ENCODE peak calls at places on chromosome 21, in eight cellular contexts. One of them, this sample, is unnamed.

GRCh38 chr21:15774590-15774989 is 44.8 kb downstream of the USP25 start:
- DNase-seq in ovary: no peak
- DNase-seq in stomach: no peak
- DNase-seq in AG04450: no peak
- DNase-seq in upper lobe of right lung: no peak
- DNase-seq in heart right ventricle: no peak
- DNase-seq in psoas muscle: no peak
- DNase-seq in uterus: no peak
- DNase-seq in this sample: no peak

GRCh38 chr21:35527358-35527757 is 478.3 kb upstream of the RUNX1 start:
- DNase-seq in psoas muscle: no peak
- DNase-seq in uterus: no peak
- DNase-seq in heart right ventricle: no peak
- DNase-seq in upper lobe of right lung: no peak
- DNase-seq in AG04450: no peak
- DNase-seq in ovary: no peak
- DNase-seq in stomach: no peak
- DNase-seq in this sample: no peak

GRCh38 chr21:25956993-25957714 is 213.4 kb downstream of the APP start:
- DNase-seq in AG04450: peak; percentile 30
- DNase-seq in psoas muscle: no peak
- DNase-seq in upper lobe of right lung: no peak
- DNase-seq in heart right ventricle: no peak
- DNase-seq in uterus: no peak
- DNase-seq in ovary: no peak
- DNase-seq in stomach: no peak
- DNase-seq in this sample: no peak

GRCh38 chr21:43209575-43210453 is 41.0 kb downstream of the CRYAA start:
- DNase-seq in upper lobe of right lung: peak; percentile 59
- DNase-seq in stomach: no peak
- DNase-seq in uterus: peak; percentile 10
- DNase-seq in AG04450: no peak
- DNase-seq in ovary: no peak
- DNase-seq in heart right ventricle: no peak
- DNase-seq in psoas muscle: peak; percentile 42
- DNase-seq in this sample: peak; percentile 74

GRCh38 chr21:38853421-38853919 is 47.7 kb downstream of the ETS2 start:
- DNase-seq in upper lobe of right lung: no peak
- DNase-seq in AG04450: peak; percentile 82
- DNase-seq in uterus: no peak
- DNase-seq in psoas muscle: peak; percentile 98
- DNase-seq in ovary: no peak
- DNase-seq in heart right ventricle: no peak
- DNase-seq in stomach: peak; percentile 53
- DNase-seq in this sample: no peak

GRCh38 chr21:18553786-18554185 is 150.2 kb upstream of the TMPRSS15 start:
- DNase-seq in stomach: no peak
- DNase-seq in heart right ventricle: no peak
- DNase-seq in psoas muscle: no peak
- DNase-seq in uterus: no peak
- DNase-seq in upper lobe of right lung: no peak
- DNase-seq in AG04450: no peak
- DNase-seq in ovary: no peak
- DNase-seq in this sample: no peak

GRCh38 chr21:17554619-17555472 is 42.0 kb downstream of the CXADR start:
- DNase-seq in ovary: no peak
- DNase-seq in stomach: no peak
- DNase-seq in AG04450: no peak
- DNase-seq in upper lobe of right lung: no peak
- DNase-seq in uterus: no peak
- DNase-seq in heart right ventricle: no peak
- DNase-seq in psoas muscle: no peak
- DNase-seq in this sample: no peak

GRCh38 chr21:31282095-31282709 is 61.9 kb downstream of the TIAM1 start:
- DNase-seq in heart right ventricle: no peak
- DNase-seq in AG04450: peak; percentile 78
- DNase-seq in upper lobe of right lung: no peak
- DNase-seq in psoas muscle: no peak
- DNase-seq in uterus: no peak
- DNase-seq in stomach: peak; percentile 37
- DNase-seq in ovary: no peak
- DNase-seq in this sample: peak; percentile 71

GRCh38 chr21:31866077-31866511 is 6.7 kb upstream of the HUNK start:
- DNase-seq in ovary: peak; percentile 91
- DNase-seq in psoas muscle: peak; percentile 91
- DNase-seq in heart right ventricle: peak; percentile 83
- DNase-seq in upper lobe of right lung: peak; percentile 95
- DNase-seq in AG04450: peak; percentile 23
- DNase-seq in uterus: peak; percentile 82
- DNase-seq in stomach: peak; percentile 94
- DNase-seq in this sample: peak; percentile 84

GRCh38 chr21:43204638-43205037 is 35.8 kb downstream of the CRYAA start:
- DNase-seq in uterus: no peak
- DNase-seq in AG04450: no peak
- DNase-seq in psoas muscle: peak; percentile 16
- DNase-seq in heart right ventricle: no peak
- DNase-seq in upper lobe of right lung: peak; percentile 30
- DNase-seq in ovary: no peak
- DNase-seq in stomach: no peak
- DNase-seq in this sample: no peak

GRCh38 chr21:17679002-17679600 is 66.4 kb upstream of the BTG3 start:
- DNase-seq in upper lobe of right lung: no peak
- DNase-seq in uterus: no peak
- DNase-seq in stomach: no peak
- DNase-seq in heart right ventricle: no peak
- DNase-seq in ovary: no peak
- DNase-seq in psoas muscle: no peak
- DNase-seq in AG04450: peak; percentile 37
- DNase-seq in this sample: no peak

GRCh38 chr21:14303731-14304488 is 79.0 kb downstream of the HSPA13 start:
- DNase-seq in stomach: no peak
- DNase-seq in heart right ventricle: no peak
- DNase-seq in psoas muscle: no peak
- DNase-seq in upper lobe of right lung: no peak
- DNase-seq in ovary: no peak
- DNase-seq in uterus: no peak
- DNase-seq in AG04450: no peak
- DNase-seq in this sample: no peak

GRCh38 chr21:41169701-41170100 is 1.7 kb downstream of the BACE2 start:
- DNase-seq in uterus: no peak
- DNase-seq in AG04450: no peak
- DNase-seq in heart right ventricle: no peak
- DNase-seq in psoas muscle: no peak
- DNase-seq in ovary: no peak
- DNase-seq in stomach: no peak
- DNase-seq in upper lobe of right lung: no peak
- DNase-seq in this sample: no peak

GRCh38 chr21:35525443-35525842 is 476.3 kb upstream of the RUNX1 start:
- DNase-seq in upper lobe of right lung: no peak
- DNase-seq in heart right ventricle: no peak
- DNase-seq in stomach: no peak
- DNase-seq in AG04450: no peak
- DNase-seq in psoas muscle: no peak
- DNase-seq in uterus: no peak
- DNase-seq in ovary: no peak
- DNase-seq in this sample: no peak

GRCh38 chr21:17195965-17196364 is 316.9 kb upstream of the CXADR start:
- DNase-seq in psoas muscle: no peak
- DNase-seq in uterus: no peak
- DNase-seq in heart right ventricle: no peak
- DNase-seq in upper lobe of right lung: no peak
- DNase-seq in AG04450: no peak
- DNase-seq in ovary: no peak
- DNase-seq in stomach: no peak
- DNase-seq in this sample: no peak

GRCh38 chr21:46393941-46394818 is 64.5 kb upstream of the DIP2A start:
- DNase-seq in uterus: no peak
- DNase-seq in psoas muscle: peak; percentile 51
- DNase-seq in AG04450: no peak
- DNase-seq in upper lobe of right lung: no peak
- DNase-seq in ovary: no peak
- DNase-seq in stomach: no peak
- DNase-seq in heart right ventricle: no peak
- DNase-seq in this sample: no peak

GRCh38 chr21:19781881-19782652 is 1216.1 kb upstream of the NCAM2 start:
- DNase-seq in heart right ventricle: no peak
- DNase-seq in ovary: no peak
- DNase-seq in AG04450: no peak
- DNase-seq in upper lobe of right lung: no peak
- DNase-seq in stomach: no peak
- DNase-seq in uterus: no peak
- DNase-seq in psoas muscle: no peak
- DNase-seq in this sample: no peak

DNA sequence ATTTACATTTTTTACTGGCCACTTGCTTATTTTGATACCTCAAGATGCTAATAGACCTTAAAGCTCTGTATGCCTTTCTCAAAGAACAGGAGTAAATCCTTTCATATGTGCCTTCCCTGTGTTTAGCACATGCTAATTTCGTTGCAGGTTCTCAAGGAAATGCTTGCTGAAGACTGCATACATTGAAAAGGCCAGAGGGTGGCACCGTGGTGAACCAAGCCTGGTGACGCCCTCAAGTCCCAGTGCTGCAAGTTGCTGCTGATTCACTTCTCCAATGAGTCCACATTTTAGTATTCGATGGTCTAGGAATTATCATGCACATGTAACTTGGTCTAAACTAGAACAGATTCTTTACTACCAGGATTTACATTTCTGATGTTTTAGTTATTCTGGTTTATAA is 94.1 kb downstream of the CLDN17 start:
- DNase-seq in heart right ventricle: peak; percentile 8
- DNase-seq in upper lobe of right lung: no peak
- DNase-seq in AG04450: no peak
- DNase-seq in psoas muscle: no peak
- DNase-seq in uterus: no peak
- DNase-seq in ovary: no peak
- DNase-seq in stomach: peak; percentile 27
- DNase-seq in this sample: no peak
- TF ChIP-seq CTCF in heart right ventricle: no peak
- TF ChIP-seq CTCF in upper lobe of right lung: peak; percentile 26
- TF ChIP-seq CTCF in AG04450: no peak
- TF ChIP-seq CTCF in psoas muscle: no peak
- TF ChIP-seq CTCF in uterus: no peak
- TF ChIP-seq CTCF in ovary: no peak
- TF ChIP-seq CTCF in stomach: no peak
- TF ChIP-seq CTCF in this sample: peak; percentile 17

DNA sequence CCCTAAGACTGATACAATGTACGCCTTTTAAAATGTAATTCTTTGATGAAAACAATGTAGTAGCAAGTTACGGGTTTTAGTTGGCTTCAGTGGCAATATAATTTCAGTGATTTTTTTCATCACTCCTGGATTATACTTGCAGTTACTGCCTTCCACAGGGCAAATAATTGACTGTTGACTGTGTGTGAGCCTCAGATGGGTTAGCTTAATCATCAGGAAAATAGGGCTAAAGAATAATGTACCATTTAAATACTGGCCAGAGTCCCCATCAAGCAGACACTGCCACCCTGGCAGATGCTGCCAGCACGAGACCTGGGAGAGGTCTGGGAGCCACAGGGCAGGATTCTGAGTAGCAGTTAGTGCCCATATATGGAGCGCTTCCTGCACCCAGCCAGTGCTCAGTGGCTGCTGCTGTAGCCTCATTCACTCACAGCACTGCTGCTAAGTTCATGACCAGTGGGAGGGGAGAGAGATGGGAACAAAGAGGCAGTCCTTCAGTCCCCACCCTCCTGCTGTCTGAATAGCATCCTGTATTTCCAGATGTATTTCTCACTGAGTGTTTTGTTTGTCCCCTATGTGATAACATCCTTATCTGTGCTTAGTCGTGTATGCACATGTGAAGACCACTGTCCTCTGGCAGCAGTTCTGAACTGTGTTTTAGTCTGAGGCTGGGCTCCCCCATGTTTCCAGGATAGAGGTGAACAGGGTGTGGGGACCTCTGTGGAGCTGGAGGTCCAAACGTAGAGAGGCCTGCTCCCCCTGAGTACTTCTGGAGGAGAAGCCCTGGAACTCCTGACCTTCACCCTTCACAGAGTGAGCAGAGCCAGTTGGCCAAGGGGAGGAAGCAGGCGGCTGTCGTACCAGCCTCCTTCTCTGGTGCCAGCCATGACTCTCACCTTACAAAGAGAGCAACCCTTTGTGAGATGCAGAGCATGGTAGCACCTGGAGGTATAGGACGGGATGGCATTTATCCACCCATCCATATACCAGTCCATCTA is 80.4 kb downstream of the ADARB1 start:
- DNase-seq in ovary: no peak
- DNase-seq in upper lobe of right lung: no peak
- DNase-seq in psoas muscle: no peak
- DNase-seq in uterus: no peak
- DNase-seq in heart right ventricle: no peak
- DNase-seq in AG04450: no peak
- DNase-seq in stomach: peak; percentile 3
- DNase-seq in this sample: peak; percentile 54
- H3K27ac ChIP-seq in ovary: no peak overlapping the region
- H3K27ac ChIP-seq in upper lobe of right lung: no peak overlapping the region
- H3K27ac ChIP-seq in psoas muscle: no peak overlapping the region
- H3K27ac ChIP-seq in uterus: no peak overlapping the region
- H3K27ac ChIP-seq in heart right ventricle: no peak overlapping the region
- H3K27ac ChIP-seq in AG04450: peak overlapping the region; percentile 70
- H3K27ac ChIP-seq in stomach: no peak overlapping the region
- H3K27ac ChIP-seq in this sample: no peak overlapping the region

GRCh38 chr21:34360488-34361241 is 3.1 kb upstream of the KCNE2 start:
- DNase-seq in AG04450: no peak
- DNase-seq in uterus: no peak
- DNase-seq in upper lobe of right lung: no peak
- DNase-seq in heart right ventricle: no peak
- DNase-seq in ovary: no peak
- DNase-seq in psoas muscle: no peak
- DNase-seq in stomach: no peak
- DNase-seq in this sample: peak; percentile 40
- TF ChIP-seq CTCF in AG04450: no peak
- TF ChIP-seq CTCF in uterus: no peak
- TF ChIP-seq CTCF in upper lobe of right lung: no peak
- TF ChIP-seq CTCF in heart right ventricle: no peak
- TF ChIP-seq CTCF in ovary: no peak
- TF ChIP-seq CTCF in psoas muscle: no peak
- TF ChIP-seq CTCF in stomach: no peak
- TF ChIP-seq CTCF in this sample: no peak

DNA sequence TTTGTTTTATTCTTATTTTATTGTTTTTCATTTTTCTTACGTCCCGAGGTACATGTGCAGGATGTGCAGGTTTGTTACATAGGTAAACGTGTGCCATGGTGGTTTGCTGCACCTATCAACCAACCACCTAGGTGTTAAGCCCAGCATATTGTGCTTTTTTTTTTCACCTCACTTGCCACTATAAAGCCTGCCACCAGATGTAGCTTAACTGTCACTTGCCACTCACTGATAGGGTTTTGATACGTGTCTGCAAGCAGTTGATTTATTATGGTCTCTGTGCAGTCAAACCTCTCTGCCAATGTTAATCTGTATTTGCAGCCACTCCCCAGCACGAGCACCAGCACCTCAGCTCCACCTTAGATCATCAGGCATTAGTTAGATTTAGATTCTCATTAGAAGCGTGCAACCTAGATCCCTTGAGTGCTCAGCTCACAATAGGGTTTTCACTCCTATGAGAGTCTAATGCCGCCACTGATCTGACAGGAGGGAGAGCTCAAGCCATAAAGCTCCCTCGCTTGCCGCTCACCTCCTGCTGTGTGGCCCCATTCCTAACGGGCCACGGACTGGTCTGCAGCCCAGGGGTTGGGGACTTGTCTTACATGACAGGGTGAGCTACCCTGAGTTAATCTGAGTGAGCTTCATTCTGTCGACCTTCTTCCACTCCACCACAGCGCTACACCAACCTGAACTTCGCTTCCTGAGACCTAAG is 17.9 kb upstream of the ABCG1 start:
- DNase-seq in AG04450: no peak
- DNase-seq in heart right ventricle: no peak
- DNase-seq in ovary: no peak
- DNase-seq in upper lobe of right lung: no peak
- DNase-seq in stomach: no peak
- DNase-seq in psoas muscle: no peak
- DNase-seq in uterus: no peak
- DNase-seq in this sample: no peak
- H3K27ac ChIP-seq in AG04450: no peak overlapping the region
- H3K27ac ChIP-seq in heart right ventricle: no peak overlapping the region
- H3K27ac ChIP-seq in ovary: no peak overlapping the region
- H3K27ac ChIP-seq in upper lobe of right lung: no peak overlapping the region
- H3K27ac ChIP-seq in stomach: no peak overlapping the region
- H3K27ac ChIP-seq in psoas muscle: no peak overlapping the region
- H3K27ac ChIP-seq in uterus: no peak overlapping the region
- H3K27ac ChIP-seq in this sample: no peak overlapping the region

This sample was measured in right atrium auricular region.